ENCODE peak calls at places on chromosomes 13 and 19, in ten cellular contexts. K is Daoy; Y is NCI-H345; Q is body of pancreas; F is pulmonary artery endothelial cell; X is H4; G is GOT3; H is SJSA1; O is glutamatergic neuron; Z is CD4-positive, alpha-beta T cell. E is an unnamed sample.

GRCh38 chr13:58994077-58994476 is 1169.7 kb downstream of the DIAPH3 start:
- DNase-seq in K (no peak), Y (no peak), Q (no peak), F (no peak), X (no peak), G (no peak), H (no peak), O (no peak), Z (no peak), E (no peak)

GRCh38 chr13:40352385-40352778 is 314.1 kb downstream of the FOXO1 start:
- DNase-seq in K (no peak), Y (no peak), Q (peak; percentile 66), F (no peak), X (no peak), G (no peak), H (no peak), O (no peak), Z (no peak), E (no peak)

GRCh38 chr13:85277753-85278152 is 521.5 kb downstream of the SLITRK6 start:
- DNase-seq in K (peak; percentile 48), Y (no peak), Q (no peak), F (no peak), X (no peak), G (no peak), H (peak; percentile 62), O (no peak), Z (no peak), E (peak; percentile 15)

GRCh38 chr19:17393914-17394313 is at the start of gene CCDC194:
- DNase-seq in K (no peak), Y (no peak), Q (no peak), F (no peak), X (no peak), G (no peak), H (no peak), O (no peak), Z (no peak), E (no peak)

GRCh38 chr13:46529509-46529908 is 23.5 kb upstream of the LRCH1 start:
- DNase-seq in K (no peak), Y (no peak), Q (no peak), F (no peak), X (no peak), G (no peak), H (no peak), O (no peak), Z (no peak), E (no peak)

GRCh38 chr19:7326105-7326877 is 22.4 kb upstream of the ARHGEF18 start:
- DNase-seq in K (peak; percentile 32), Y (no peak), Q (no peak), F (no peak), X (peak; percentile 34), G (no peak), H (no peak), O (no peak), Z (no peak), E (no peak)

GRCh38 chr13:78603240-78603947 is at the start of gene POU4F1:
- DNase-seq in K (peak; percentile 90), Y (peak; percentile 95), Q (peak; percentile 24), F (no peak), X (no peak), G (no peak), H (peak; percentile 51), O (peak; percentile 95), Z (no peak), E (no peak)

GRCh38 chr13:109611912-109612691 is 174.3 kb downstream of the IRS2 start:
- DNase-seq in K (no peak), Y (no peak), Q (no peak), F (no peak), X (no peak), G (no peak), H (peak; percentile 52), O (no peak), Z (no peak), E (no peak)

GRCh38 chr19:7729831-7730285 is 2.1 kb downstream of the CLEC4G start:
- DNase-seq in K (no peak), Y (no peak), Q (no peak), F (no peak), X (no peak), G (no peak), H (no peak), O (peak; percentile 24), Z (no peak), E (no peak)

GRCh38 chr13:43878897-43879322 is 630 bp downstream of the CCDC122 start:
- DNase-seq in K (peak; percentile 78), Y (no peak), Q (peak; percentile 75), F (peak; percentile 11), X (peak; percentile 83), G (peak; percentile 62), H (peak; percentile 85), O (no peak), Z (no peak), E (no peak)

GRCh38 chr19:19805480-19805879 is 16.1 kb downstream of the ZNF506 start:
- DNase-seq in K (no peak), Y (no peak), Q (no peak), F (no peak), X (no peak), G (no peak), H (no peak), O (no peak), Z (no peak), E (no peak)

GRCh38 chr13:48263196-48263595 is 30.2 kb downstream of the ITM2B start:
- DNase-seq in K (no peak), Y (no peak), Q (no peak), F (no peak), X (no peak), G (no peak), H (no peak), O (no peak), Z (no peak), E (no peak)

GRCh38 chr13:31072041-31072440 is 89.7 kb downstream of the HSPH1 start:
- DNase-seq in K (peak; percentile 16), Y (no peak), Q (no peak), F (no peak), X (no peak), G (no peak), H (no peak), O (no peak), Z (no peak), E (no peak)

GRCh38 chr19:51259348-51260245 is 8.7 kb downstream of the SIGLECL1 start:
- DNase-seq in K (peak; percentile 58), Y (no peak), Q (no peak), F (no peak), X (peak; percentile 44), G (no peak), H (no peak), O (peak; percentile 69), Z (no peak), E (no peak)

GRCh38 chr13:77022341-77022740 is 4.6 kb downstream of the FBXL3 start:
- DNase-seq in K (no peak), Y (no peak), Q (no peak), F (no peak), X (no peak), G (no peak), H (no peak), O (no peak), Z (no peak), E (no peak)

GRCh38 chr13:28794370-28794769 is 25.8 kb upstream of the MTUS2 start:
- DNase-seq in K (no peak), Y (peak; percentile 45), Q (no peak), F (no peak), X (no peak), G (no peak), H (no peak), O (no peak), Z (no peak), E (no peak)

GRCh38 chr19:33238750-33239149 is 13.1 kb upstream of the SLC7A10 start:
- DNase-seq in K (no peak), Y (no peak), Q (no peak), F (no peak), X (no peak), G (no peak), H (no peak), O (no peak), Z (no peak), E (no peak)

E was measured in HS-5.